ENCODE peak calls at places on chromosomes 6 and 20, in five cellular contexts. S, V, T, J and O are unnamed samples.

GRCh38 chr20:39424923-39425678 is 463.0 kb downstream of the DHX35 start:
- DNase-seq in S (no peak), V (no peak), T (no peak), J (no peak), O (no peak)

GRCh38 chr20:15923030-15923776 is 650.0 kb downstream of the KIF16B start:
- DNase-seq in J (no peak), S (no peak), T (no peak), V (no peak), O (no peak)

GRCh38 chr20:49320460-49320859 is 42.6 kb upstream of the ZNFX1 start:
- DNase-seq in V (peak; percentile 78), J (no peak), T (peak; percentile 74), S (no peak), O (peak; percentile 62)

GRCh38 chr6:141421378-141421777 is 711.3 kb upstream of the GJE1 start:
- DNase-seq in J (no peak), S (no peak), T (peak; percentile 91), V (peak; percentile 72), O (peak; percentile 44)

GRCh38 chr6:106732541-106732940 is 103.2 kb downstream of the QRSL1 start:
- DNase-seq in V (no peak), S (no peak), T (no peak), J (no peak), O (peak; percentile 66)

GRCh38 chr20:52279667-52280180 is 88.1 kb upstream of the ZFP64 start:
- DNase-seq in S (no peak), T (peak; percentile 36), J (no peak), V (no peak), O (no peak)

GRCh38 chr6:28673800-28674671 is 148.4 kb downstream of the GPX5 start:
- DNase-seq in S (no peak), J (no peak), V (peak; percentile 79), T (peak; percentile 71), O (peak; percentile 32)

GRCh38 chr20:50292324-50293243 is 102.0 kb downstream of the CEBPB start:
- DNase-seq in S (peak; percentile 97), T (peak; percentile 94), V (peak; percentile 97), J (no peak), O (peak; percentile 97)

GRCh38 chr20:25221592-25222460 is 26.1 kb upstream of the PYGB start:
- DNase-seq in S (peak; percentile 69), V (no peak), J (no peak), T (no peak), O (no peak)

GRCh38 chr20:1334370-1334731 is 5.4 kb upstream of the SDCBP2 start:
- DNase-seq in J (no peak), V (no peak), S (no peak), T (no peak), O (no peak)

GRCh38 chr6:91031581-91031980 is 444.7 kb upstream of the MAP3K7 start:
- DNase-seq in J (no peak), T (no peak), V (no peak), S (no peak), O (no peak)

GRCh38 chr6:30960907-30961673 is 20.3 kb downstream of the MUCL3 start:
- DNase-seq in J (no peak), V (no peak), T (peak; percentile 67), S (no peak), O (no peak)

GRCh38 chr20:36726168-36726567 is 19.7 kb downstream of the NDRG3 start:
- DNase-seq in T (peak; percentile 32), J (no peak), S (peak; percentile 37), V (no peak), O (peak; percentile 46)

GRCh38 chr20:15814903-15815302 is 758.3 kb downstream of the KIF16B start:
- DNase-seq in S (no peak), T (peak; percentile 65), J (no peak), V (no peak), O (no peak)

GRCh38 chr6:52286798-52287432 is 2.4 kb upstream of the MCM3 start:
- DNase-seq in J (peak; percentile 82), T (peak; percentile 82), S (peak; percentile 66), V (peak; percentile 73), O (peak; percentile 92)

GRCh38 chr6:82780334-82780733 is 285.3 kb downstream of the UBE3D start:
- DNase-seq in J (no peak), T (no peak), S (no peak), V (no peak), O (no peak)

GRCh38 chr20:38222231-38222922 is 38.2 kb downstream of the KIAA1755 start:
- DNase-seq in S (peak; percentile 64), T (peak; percentile 69), V (peak; percentile 67), J (peak; percentile 66), O (peak; percentile 44)

GRCh38 chr20:53981752-53982437 is 88.5 kb downstream of the BCAS1 start:
- DNase-seq in T (peak; percentile 70), V (no peak), J (no peak), S (no peak), O (no peak)

GRCh38 chr6:100775667-100776066 is 105.5 kb downstream of the ASCC3 start:
- DNase-seq in S (no peak), V (no peak), J (no peak), T (peak; percentile 18), O (no peak)

GRCh38 chr6:136739071-136739470 is 53.2 kb downstream of the MAP3K5 start:
- DNase-seq in V (no peak), J (no peak), T (no peak), S (no peak), O (no peak)

GRCh38 chr6:136737343-136738177 is 54.7 kb downstream of the MAP3K5 start:
- DNase-seq in T (peak; percentile 20), V (no peak), J (no peak), S (no peak), O (no peak)

GRCh38 chr6:136739501-136739900 is 52.8 kb downstream of the MAP3K5 start:
- DNase-seq in J (no peak), V (no peak), T (no peak), S (no peak), O (no peak)

GRCh38 chr6:136740050-136740974 is 52.0 kb downstream of the MAP3K5 start:
- DNase-seq in V (no peak), S (no peak), J (no peak), T (no peak), O (no peak)

DNA sequence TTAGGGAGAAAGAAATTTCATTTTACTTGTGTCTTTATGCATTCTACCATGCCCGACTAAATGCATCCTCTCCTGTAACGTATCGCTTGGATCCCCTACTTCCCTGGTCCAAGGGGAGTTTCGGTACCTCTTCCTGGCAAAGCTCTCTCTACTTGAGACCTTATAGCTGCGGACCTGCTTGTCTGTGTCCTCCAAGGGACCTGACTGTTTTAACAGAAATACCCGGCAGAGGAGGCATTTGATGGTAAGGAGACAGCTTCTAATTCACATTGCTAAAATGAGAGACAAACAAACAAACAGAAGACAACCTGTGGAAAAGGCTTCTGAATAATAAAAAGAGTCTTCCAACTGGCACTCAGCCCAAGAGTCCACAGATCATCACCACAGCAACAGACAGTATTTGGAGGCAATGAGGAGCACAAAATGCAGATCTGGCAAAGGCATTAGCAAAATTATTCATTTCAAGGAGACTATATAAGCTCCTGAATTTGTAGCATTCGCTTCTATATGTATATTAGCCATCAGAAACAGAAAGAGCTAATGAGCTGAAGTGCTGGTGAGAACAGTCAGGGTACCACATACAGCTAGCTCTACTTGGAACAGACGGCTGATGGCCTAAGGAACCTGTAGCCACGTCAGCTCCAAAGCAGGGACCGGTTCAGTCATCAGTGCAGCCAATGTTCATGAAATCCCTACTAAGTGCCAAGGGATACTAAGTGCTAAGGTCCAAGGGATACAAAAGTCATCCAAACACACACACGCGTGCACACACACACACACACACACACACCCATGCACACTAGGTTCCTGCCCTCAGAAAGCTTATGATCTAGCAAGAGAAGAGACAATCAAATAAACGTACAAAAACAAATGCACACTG is 53.9 kb downstream of the MAP3K5 start:
- DNase-seq in T (peak; percentile 16), V (no peak), J (no peak), S (no peak), O (no peak)
- H3K4me3 ChIP-seq in T (no peak overlapping the region), V (no peak overlapping the region), J (no peak overlapping the region), S (peak overlapping the region; percentile 17), O (no peak overlapping the region)

GRCh38 chr6:67886036-67886707 is 748.9 kb upstream of the ADGRB3 start:
- DNase-seq in V (no peak), S (no peak), J (no peak), T (no peak), O (no peak)

GRCh38 chr6:67883500-67884366 is 751.3 kb upstream of the ADGRB3 start:
- DNase-seq in J (no peak), T (no peak), V (no peak), S (no peak), O (no peak)

GRCh38 chr6:67885081-67886033 is 749.7 kb upstream of the ADGRB3 start:
- DNase-seq in S (no peak), V (no peak), T (no peak), J (no peak), O (no peak)

GRCh38 chr6:67882436-67883311 is 752.4 kb upstream of the ADGRB3 start:
- DNase-seq in T (no peak), J (no peak), S (no peak), V (no peak), O (no peak)

DNA sequence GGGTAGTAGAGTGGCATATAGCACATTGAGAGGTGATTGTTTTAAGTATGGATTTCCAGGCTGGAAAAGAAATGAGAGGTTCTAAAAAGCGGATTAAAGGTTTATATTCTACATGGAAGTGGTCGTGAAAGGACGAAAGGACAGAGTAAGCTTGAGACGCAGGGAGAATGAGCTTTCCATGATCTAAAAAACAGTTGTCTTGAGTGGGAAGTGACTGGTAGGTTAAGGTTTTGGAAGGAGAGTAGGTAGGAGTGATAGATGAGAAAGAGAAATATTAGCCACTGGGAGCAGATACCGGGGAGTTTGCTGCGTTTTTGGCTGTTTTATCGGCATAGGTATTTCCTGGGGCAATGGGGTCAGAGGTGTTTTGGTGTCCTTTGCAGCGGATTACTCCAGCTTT is 750.6 kb upstream of the ADGRB3 start:
- DNase-seq in V (no peak), J (no peak), S (no peak), T (no peak), O (no peak)
- H3K9me3 ChIP-seq in V (no peaks in the 10 kb centered on the region), J (no peaks in the 10 kb centered on the region), S (no peaks in the 10 kb centered on the region), T (no peaks in the 10 kb centered on the region), O (no peaks in the 10 kb centered on the region)

DNA sequence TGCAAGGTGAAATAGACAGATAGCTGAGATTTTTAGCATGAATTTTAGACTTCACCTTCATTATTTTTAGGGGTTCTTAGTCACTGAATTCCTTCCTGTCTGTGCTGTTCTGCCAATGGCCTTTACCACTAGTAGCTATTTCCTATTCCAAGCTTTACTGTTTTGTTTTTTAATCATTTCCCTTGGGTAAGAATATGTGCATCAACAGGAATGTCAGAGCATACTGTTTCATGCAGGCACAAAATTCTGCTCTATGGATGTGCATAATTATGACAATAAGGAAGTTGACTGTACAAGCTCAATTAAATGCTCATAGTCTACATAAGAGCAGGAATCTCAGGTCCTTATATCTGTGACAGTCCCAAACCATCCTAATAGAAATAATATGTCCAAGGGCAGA is 5.0 kb downstream of the TNFAIP3 start:
- DNase-seq in J (no peak), S (no peak), T (peak; percentile 72), V (no peak), O (no peak)
- H3K4me3 ChIP-seq in J (no peak overlapping the region), S (peak overlapping the region; percentile 3), T (peak overlapping the region; percentile 60), V (no peak overlapping the region), O (no peak overlapping the region)

GRCh38 chr6:169891421-169891820 is 140.0 kb downstream of the ERMARD start:
- DNase-seq in V (no peak), S (no peak), J (no peak), T (no peak), O (no peak)

GRCh38 chr6:169887529-169888140 is 136.2 kb downstream of the ERMARD start:
- DNase-seq in T (no peak), S (no peak), J (no peak), V (no peak), O (peak; percentile 42)

GRCh38 chr6:169890901-169891300 is 139.5 kb downstream of the ERMARD start:
- DNase-seq in T (no peak), V (no peak), J (no peak), S (no peak), O (no peak)

GRCh38 chr6:169891846-169892245 is 140.4 kb downstream of the ERMARD start:
- DNase-seq in S (no peak), J (no peak), T (no peak), V (no peak), O (no peak)

GRCh38 chr6:169890049-169890448 is 138.6 kb downstream of the ERMARD start:
- DNase-seq in T (no peak), V (no peak), S (no peak), J (no peak), O (no peak)
- H3K9me3 ChIP-seq in T (no peaks in the 10 kb centered on the region), V (no peaks in the 10 kb centered on the region), S (no peaks in the 10 kb centered on the region), J (no peaks in the 10 kb centered on the region), O (no peaks in the 10 kb centered on the region)